ENCODE peak calls at places on chromosome 18, in eight cellular contexts. A is HFF-Myc; Y is amniotic stem cell; N is T-helper 1 cell; O is naive thymus-derived CD8-positive, alpha-beta T cell; L is activated CD8-positive, alpha-beta memory T cell treated with anti-CD3 and anti-CD28 coated beads, Interleukin-2, amount 50 U/mL, for 48 hours; T is C1 segment of cervical spinal cord; M is body of pancreas. H is an unnamed sample.

GRCh38 chr18:37294951-37295350 is 270.6 kb downstream of the CELF4 start:
- DNase-seq in M (no peak), Y (no peak), L (peak), N (no peak), T (no peak), A (no peak), O (no peak), H (no peak)

GRCh38 chr18:68462148-68462547 is 252.8 kb downstream of the TMX3 start:
- DNase-seq in L (no peak), A (no peak), N (no peak), O (no peak), T (no peak), M (no peak), Y (no peak), H (no peak)

GRCh38 chr18:63410792-63411191 is 11.5 kb downstream of the VPS4B start:
- DNase-seq in L (no peak), A (peak), N (no peak), M (no peak), O (no peak), T (no peak), Y (no peak), H (no peak)

GRCh38 chr18:8669571-8669970 is 35.8 kb upstream of the MTCL1 start:
- DNase-seq in A (no peak), O (no peak), N (no peak), M (no peak), L (no peak), Y (no peak), T (no peak), H (no peak)

GRCh38 chr18:3151379-3152264 is 68.1 kb downstream of the MYOM1 start:
- DNase-seq in M (no peak), T (no peak), L (no peak), O (no peak), N (no peak), Y (peak), A (peak), H (no peak)

GRCh38 chr18:12995952-12996477 is 4.9 kb downstream of the CEP192 start:
- DNase-seq in A (no peak), M (no peak), N (no peak), L (no peak), T (no peak), Y (no peak), O (no peak), H (no peak)

GRCh38 chr18:39946623-39947061 is 2008.4 kb upstream of the PIK3C3 start:
- DNase-seq in T (no peak), O (no peak), M (peak), L (no peak), A (peak), N (no peak), Y (no peak), H (peak)

GRCh38 chr18:39571511-39571910 is 2005.9 kb upstream of the CELF4 start:
- DNase-seq in A (no peak), N (no peak), O (no peak), Y (no peak), L (no peak), M (peak), T (no peak), H (no peak)

GRCh38 chr18:50928551-50928950 is 39.3 kb upstream of the ELAC1 start:
- DNase-seq in O (no peak), N (no peak), T (no peak), M (no peak), L (no peak), A (no peak), Y (no peak), H (no peak)

GRCh38 chr18:24370120-24370519 is 27.5 kb downstream of the OSBPL1A start:
- DNase-seq in A (no peak), O (no peak), Y (no peak), N (no peak), M (no peak), L (no peak), T (no peak), H (no peak)

GRCh38 chr18:69968073-69968472 is 20.4 kb upstream of the CD226 start:
- DNase-seq in O (peak), A (no peak), M (no peak), Y (no peak), N (no peak), L (no peak), T (no peak), H (no peak)

GRCh38 chr18:354003-354402 is 86.2 kb upstream of the THOC1 start:
- DNase-seq in O (no peak), A (no peak), L (no peak), M (no peak), Y (no peak), N (no peak), T (no peak), H (no peak)

GRCh38 chr18:51235011-51235789 is 37.7 kb upstream of the MEX3C start:
- DNase-seq in O (no peak), L (peak), T (no peak), A (no peak), M (no peak), N (no peak), Y (no peak), H (no peak)

GRCh38 chr18:45019469-45019868 is 338.8 kb downstream of the SETBP1 start:
- DNase-seq in A (no peak), Y (no peak), M (no peak), O (no peak), N (no peak), T (no peak), L (no peak), H (no peak)

GRCh38 chr18:68284236-68284635 is 430.7 kb downstream of the TMX3 start:
- DNase-seq in T (no peak), Y (no peak), M (no peak), L (no peak), A (no peak), O (no peak), N (no peak), H (no peak)

GRCh38 chr18:58942486-58942885 is 77.8 kb downstream of the ZNF532 start:
- DNase-seq in N (no peak), O (no peak), M (no peak), A (no peak), T (no peak), L (no peak), Y (no peak), H (no peak)

GRCh38 chr18:13641551-13642439 is 84.6 kb downstream of the FAM210A start:
- DNase-seq in T (no peak), M (peak), L (peak), A (no peak), O (no peak), Y (no peak), N (no peak), H (no peak)

GRCh38 chr18:73733376-73733775 is 414.3 kb downstream of the FBXO15 start:
- DNase-seq in L (no peak), N (no peak), M (no peak), O (no peak), A (no peak), T (no peak), Y (no peak), H (no peak)

GRCh38 chr18:13313006-13313661 is 94.6 kb downstream of the LDLRAD4 start:
- DNase-seq in Y (no peak), O (peak), M (no peak), N (no peak), A (no peak), L (peak), T (no peak), H (no peak)

GRCh38 chr18:23148382-23148781 is 13.1 kb downstream of the CABLES1 start:
- DNase-seq in M (no peak), N (no peak), Y (no peak), A (no peak), T (no peak), L (no peak), O (no peak), H (no peak)

GRCh38 chr18:49400398-49401072 is 59.9 kb downstream of the DYM start:
- DNase-seq in M (peak), A (no peak), Y (no peak), L (no peak), N (no peak), T (no peak), O (no peak), H (no peak)

GRCh38 chr18:48996901-48997463 is 46.2 kb upstream of the SMAD7 start:
- DNase-seq in M (no peak), A (peak), O (no peak), Y (peak), N (peak), T (no peak), L (no peak), H (peak)

GRCh38 chr18:24009651-24010333 is 4.8 kb upstream of the TTC39C start:
- DNase-seq in N (no peak), Y (no peak), O (no peak), A (no peak), L (no peak), M (no peak), T (no peak), H (no peak)

GRCh38 chr18:63322908-63323634 is 3.5 kb upstream of the BCL2 start:
- DNase-seq in M (peak), Y (peak), A (peak), L (no peak), T (peak), O (peak), N (peak), H (peak)

GRCh38 chr18:11849279-11849678 is 1.9 kb upstream of the CHMP1B start:
- DNase-seq in Y (no peak), O (no peak), T (no peak), N (no peak), L (no peak), A (no peak), M (no peak), H (no peak)

GRCh38 chr18:10040287-10041011 is 126.6 kb downstream of the VAPA start:
- DNase-seq in N (no peak), M (peak), O (no peak), T (no peak), L (no peak), A (no peak), Y (no peak), H (no peak)

GRCh38 chr18:7584646-7585271 is 17.6 kb downstream of the PTPRM start:
- DNase-seq in N (no peak), A (no peak), M (peak), T (no peak), L (no peak), Y (no peak), O (no peak), H (no peak)

GRCh38 chr18:46660955-46661749 is 4.1 kb upstream of the LOXHD1 start:
- DNase-seq in M (peak), O (no peak), A (no peak), L (no peak), N (no peak), Y (no peak), T (peak), H (no peak)

GRCh38 chr18:43692291-43692690 is 415.0 kb upstream of the SYT4 start:
- DNase-seq in M (no peak), O (no peak), N (no peak), A (peak), L (no peak), T (no peak), Y (no peak), H (peak)

GRCh38 chr18:39561136-39561535 is 1995.5 kb upstream of the CELF4 start:
- DNase-seq in A (no peak), O (no peak), L (no peak), M (no peak), T (no peak), Y (no peak), N (no peak), H (no peak)

GRCh38 chr18:30999186-30999585 is 43.4 kb downstream of the DSC3 start:
- DNase-seq in Y (no peak), O (no peak), T (no peak), N (no peak), A (no peak), M (no peak), L (no peak), H (no peak)

GRCh38 chr18:24677011-24677410 is 216.6 kb downstream of the HRH4 start:
- DNase-seq in N (no peak), O (no peak), Y (no peak), T (no peak), A (no peak), L (no peak), M (no peak), H (no peak)

GRCh38 chr18:3665187-3665586 is 215.2 kb downstream of the TGIF1 start:
- DNase-seq in M (no peak), N (no peak), T (no peak), Y (no peak), L (no peak), A (no peak), O (no peak), H (no peak)

GRCh38 chr18:58682429-58683069 is 11.3 kb downstream of the MALT1 start:
- DNase-seq in T (no peak), A (peak), N (no peak), M (peak), O (no peak), Y (peak), L (no peak), H (no peak)

GRCh38 chr18:48042431-48042830 is 112.0 kb upstream of the SMAD2 start:
- DNase-seq in L (no peak), M (no peak), O (no peak), T (no peak), A (no peak), Y (no peak), N (no peak), H (no peak)

GRCh38 chr18:10027031-10027430 is 113.2 kb downstream of the VAPA start:
- DNase-seq in A (no peak), T (no peak), M (no peak), O (no peak), N (no peak), L (no peak), Y (no peak), H (no peak)

GRCh38 chr18:58843662-58844035 is 21.0 kb upstream of the ZNF532 start:
- DNase-seq in Y (no peak), O (no peak), L (no peak), N (no peak), M (no peak), A (no peak), T (no peak), H (no peak)

GRCh38 chr18:22447770-22448169 is 30.1 kb upstream of the CTAGE1 start:
- DNase-seq in A (no peak), Y (no peak), N (no peak), T (no peak), O (no peak), L (no peak), M (no peak), H (no peak)